ENCODE peak calls at places on chromosomes 1 and 21, in four cellular contexts. A is Peyer's patch, T is SJSA1, J is H1. C is an unnamed sample.

GRCh38 chr1:24926596-24927249 is 3.4 kb downstream of the RUNX3 start:
- DNase-seq in A (no peak), T (no peak), J (no peak), C (no peak)

GRCh38 chr21:35682874-35683549 is 377.3 kb downstream of the SETD4 start:
- DNase-seq in A (no peak), T (no peak), J (no peak), C (no peak)

GRCh38 chr1:169202836-169203235 is 96.3 kb downstream of the ATP1B1 start:
- DNase-seq in A (no peak), T (no peak), J (no peak), C (no peak)

GRCh38 chr1:147171399-147172167 is 687 bp downstream of the PRKAB2 start:
- DNase-seq in A (no peak), T (no peak), J (no peak), C (no peak)

GRCh38 chr1:13517193-13517812 is 3.5 kb upstream of the LRRC38 start:
- DNase-seq in A (no peak), T (no peak), J (peak), C (no peak)

GRCh38 chr1:206663832-206664652 is 20.7 kb upstream of the MAPKAPK2 start:
- DNase-seq in A (peak), T (peak), J (peak), C (peak)

GRCh38 chr1:90730247-90731022 is 13.3 kb upstream of the BARHL2 start:
- DNase-seq in A (no peak), T (no peak), J (peak), C (no peak)

GRCh38 chr1:235703516-235703915 is 53.9 kb upstream of the GNG4 start:
- DNase-seq in A (no peak), T (no peak), J (no peak), C (no peak)

GRCh38 chr1:193077991-193078390 is 18.6 kb downstream of the RO60 start:
- DNase-seq in A (no peak), T (no peak), J (no peak), C (no peak)

GRCh38 chr1:233520510-233521191 is 93.3 kb upstream of the KCNK1 start:
- DNase-seq in A (peak), T (no peak), J (no peak), C (no peak)

GRCh38 chr1:169491845-169492281 is 6.1 kb upstream of the SLC19A2 start:
- DNase-seq in A (no peak), T (no peak), J (no peak), C (no peak)

GRCh38 chr1:16146888-16147614 is 8.8 kb downstream of the EPHA2 start:
- DNase-seq in A (no peak), T (peak), J (no peak), C (no peak)

GRCh38 chr1:226535626-226536025 is 12.9 kb upstream of the STUM start:
- DNase-seq in A (no peak), T (no peak), J (no peak), C (no peak)

GRCh38 chr1:10536133-10536768 is 61.5 kb downstream of the PEX14 start:
- DNase-seq in A (no peak), T (no peak), J (no peak), C (no peak)

GRCh38 chr1:195663549-195664280 is 944.5 kb downstream of the KCNT2 start:
- DNase-seq in A (no peak), T (no peak), J (no peak), C (peak)

GRCh38 chr21:31220567-31220966 is 123.5 kb downstream of the TIAM1 start:
- DNase-seq in A (no peak), T (no peak), J (no peak), C (no peak)

GRCh38 chr1:229027622-229028182 is 243.2 kb upstream of the RAB4A start:
- DNase-seq in A (peak), T (no peak), J (no peak), C (no peak)

GRCh38 chr1:167927075-167927754 is 9.3 kb upstream of the DCAF6 start:
- DNase-seq in A (no peak), T (no peak), J (no peak), C (no peak)

GRCh38 chr1:39269791-39270342 is 65.4 kb downstream of the MACF1 start:
- DNase-seq in A (peak), T (no peak), J (no peak), C (peak)

GRCh38 chr1:50981741-50982140 is 11.7 kb downstream of the CDKN2C start:
- DNase-seq in A (no peak), T (no peak), J (no peak), C (no peak)

GRCh38 chr1:74502858-74503257 is 9.6 kb downstream of the LRRC53 start:
- DNase-seq in A (no peak), T (no peak), J (no peak), C (no peak)

GRCh38 chr1:236495359-236496120 is 28.2 kb upstream of the LGALS8 start:
- DNase-seq in A (no peak), T (no peak), J (no peak), C (no peak)

GRCh38 chr1:16017461-16018303 is at the start of gene HSPB7:
- DNase-seq in A (peak), T (no peak), J (no peak), C (no peak)

GRCh38 chr1:34749983-34750382 is 4.9 kb upstream of the GJB5 start:
- DNase-seq in A (no peak), T (no peak), J (no peak), C (no peak)

DNA sequence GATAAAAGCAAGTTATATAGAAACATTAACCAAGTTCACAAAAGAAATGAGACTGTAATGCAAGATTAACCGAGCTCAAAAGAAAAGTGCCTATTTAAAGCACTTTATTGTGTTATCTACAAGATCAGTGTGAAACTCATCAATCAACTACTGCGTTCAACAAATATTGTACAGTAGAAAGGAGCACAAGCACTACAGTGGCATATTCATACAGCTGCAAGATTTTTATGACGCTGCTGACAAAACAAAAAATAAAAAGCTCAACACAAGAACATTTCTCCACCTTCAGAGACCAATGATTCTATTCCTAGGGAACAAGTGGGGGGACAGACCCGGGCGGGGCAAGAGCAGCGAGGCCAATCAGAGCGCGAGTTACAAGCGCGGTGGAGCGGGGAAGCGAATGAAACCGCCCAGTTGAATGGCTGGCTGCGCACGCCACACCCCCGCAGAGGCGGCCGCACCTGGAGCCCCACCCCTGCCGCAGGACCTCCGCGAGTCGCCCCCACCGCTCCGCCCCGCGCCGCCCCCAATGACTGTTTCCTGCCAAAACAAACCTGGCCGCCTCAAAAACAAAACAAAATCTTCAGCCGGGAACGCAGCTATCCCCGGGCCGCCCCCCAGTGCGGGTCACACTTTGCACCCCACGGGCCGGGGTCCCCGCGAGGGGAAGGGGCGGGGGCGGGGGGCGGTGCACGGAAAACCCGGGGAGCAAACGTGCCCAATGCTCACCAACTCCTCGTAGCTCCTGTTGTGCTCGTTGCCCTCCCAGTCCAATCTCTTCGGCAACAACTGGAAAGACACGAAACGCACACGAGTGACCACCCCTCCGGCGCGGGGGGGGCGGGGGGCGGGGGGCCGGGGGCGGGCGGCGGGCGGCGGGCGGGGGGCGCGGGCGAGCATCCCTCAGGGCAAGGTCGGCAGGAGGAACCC is 1.1 kb downstream of the BRWD1 start:
- DNase-seq in A (peak), T (peak), J (peak), C (peak)
- H3K27ac ChIP-seq in A (peak), T (no peak), J (no peak), C (no peak)

GRCh38 chr1:26282694-26283019 is 2.8 kb downstream of the SH3BGRL3 start:
- DNase-seq in A (no peak), T (peak), J (no peak), C (no peak)

GRCh38 chr1:26281971-26282693 is 2.2 kb downstream of the SH3BGRL3 start:
- DNase-seq in A (no peak), T (peak), J (peak), C (peak)

GRCh38 chr1:26279598-26280332 is at the start of gene SH3BGRL3:
- DNase-seq in A (peak), T (peak), J (peak), C (peak)

GRCh38 chr1:26280333-26281042 is 602 bp downstream of the SH3BGRL3 start:
- DNase-seq in A (peak), T (peak), J (no peak), C (no peak)

DNA sequence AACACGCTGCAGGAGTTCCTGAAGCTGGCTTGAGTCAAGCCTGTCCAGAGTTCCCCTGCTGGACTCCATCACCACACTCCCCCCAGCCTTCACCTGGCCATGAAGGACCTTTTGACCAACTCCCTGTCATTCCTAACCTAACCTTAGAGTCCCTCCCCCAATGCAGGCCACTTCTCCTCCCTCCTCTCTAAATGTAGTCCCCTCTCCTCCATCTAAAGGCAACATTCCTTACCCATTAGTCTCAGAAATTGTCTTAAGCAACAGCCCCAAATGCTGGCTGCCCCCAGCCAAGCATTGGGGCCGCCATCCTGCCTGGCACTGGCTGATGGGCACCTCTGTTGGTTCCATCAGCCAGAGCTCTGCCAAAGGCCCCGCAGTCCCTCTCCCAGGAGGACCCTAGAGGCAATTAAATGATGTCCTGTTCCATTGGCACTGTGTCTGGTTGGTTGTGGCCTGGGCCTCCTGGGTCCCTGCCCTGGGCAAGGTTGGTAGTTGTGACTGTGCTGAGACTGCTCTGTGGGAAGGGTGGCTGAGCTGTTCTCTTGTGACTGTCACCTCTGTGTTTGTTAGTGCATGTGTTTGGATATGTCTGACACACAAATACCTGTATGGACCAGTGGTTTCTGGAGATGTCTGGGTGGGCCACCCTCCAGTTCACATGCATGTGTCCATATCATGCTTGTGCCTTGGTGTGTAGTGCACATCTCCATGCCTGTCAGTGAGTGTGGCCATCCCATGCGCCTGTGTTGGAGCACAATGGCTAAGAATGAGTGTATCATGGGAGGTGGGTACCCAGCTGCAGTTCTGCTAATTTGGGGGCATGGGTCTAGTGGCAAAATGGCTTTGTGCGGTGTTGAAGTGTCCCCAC is 1.4 kb downstream of the SH3BGRL3 start:
- DNase-seq in A (no peak), T (no peak), J (no peak), C (no peak)
- H3K27ac ChIP-seq in A (peak), T (no peak), J (peak), C (peak)

GRCh38 chr1:214581785-214582184 is 21.2 kb upstream of the CENPF start:
- DNase-seq in A (no peak), T (peak), J (no peak), C (peak)

GRCh38 chr1:214582289-214582891 is 20.6 kb upstream of the CENPF start:
- DNase-seq in A (no peak), T (no peak), J (no peak), C (no peak)

GRCh38 chr1:214584805-214585766 is 17.9 kb upstream of the CENPF start:
- DNase-seq in A (no peak), T (no peak), J (no peak), C (peak)

GRCh38 chr1:214583113-214583512 is 19.9 kb upstream of the CENPF start:
- DNase-seq in A (no peak), T (no peak), J (no peak), C (no peak)

GRCh38 chr1:214583824-214584554 is 19.0 kb upstream of the CENPF start:
- DNase-seq in A (no peak), T (no peak), J (no peak), C (no peak)
- H3K27ac ChIP-seq in A (no peak), T (no peak), J (no peak), C (no peak)

GRCh38 chr1:150576794-150577556 is 2.4 kb downstream of the MCL1 start:
- DNase-seq in A (peak), T (no peak), J (no peak), C (no peak)

GRCh38 chr1:150575518-150576366 is 3.7 kb downstream of the MCL1 start:
- DNase-seq in A (peak), T (no peak), J (no peak), C (no peak)

GRCh38 chr1:150574260-150575071 is 4.9 kb downstream of the MCL1 start:
- DNase-seq in A (peak), T (no peak), J (no peak), C (no peak)

GRCh38 chr1:150576367-150576711 is 3.1 kb downstream of the MCL1 start:
- DNase-seq in A (no peak), T (no peak), J (no peak), C (no peak)

DNA sequence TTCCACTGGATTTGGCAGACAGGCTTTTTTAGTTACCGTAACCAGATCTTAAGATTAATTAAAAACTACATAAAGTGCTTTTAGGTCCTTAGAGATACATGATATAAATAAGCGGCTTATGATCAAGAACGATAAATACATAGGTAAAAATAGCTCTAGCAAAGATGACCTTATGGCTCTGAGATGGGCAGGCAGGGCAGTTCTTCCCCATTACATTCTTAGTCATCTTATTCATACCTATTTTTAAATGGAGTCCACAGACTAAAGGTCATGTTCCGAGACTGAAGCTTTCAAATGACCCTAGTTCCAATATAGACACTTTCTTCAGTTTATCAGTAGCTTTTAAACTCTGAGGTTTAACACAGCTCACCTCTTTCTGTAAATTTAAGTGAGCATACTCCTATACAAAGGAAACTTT is 4.3 kb downstream of the MCL1 start:
- DNase-seq in A (peak), T (no peak), J (no peak), C (no peak)
- H3K27ac ChIP-seq in A (peak), T (no peak), J (no peak), C (no peak)

GRCh38 chr21:15212214-15212613 is 147.4 kb upstream of the NRIP1 start:
- DNase-seq in A (no peak), T (no peak), J (no peak), C (no peak)
- H3K27ac ChIP-seq in A (no peak), T (no peak), J (no peak), C (no peak)

GRCh38 chr1:207909687-207910086 is 1.2 kb downstream of the CD34 start:
- DNase-seq in A (no peak), T (no peak), J (no peak), C (no peak)
- H3K27ac ChIP-seq in A (peak), T (no peak), J (no peak), C (no peak)

DNA sequence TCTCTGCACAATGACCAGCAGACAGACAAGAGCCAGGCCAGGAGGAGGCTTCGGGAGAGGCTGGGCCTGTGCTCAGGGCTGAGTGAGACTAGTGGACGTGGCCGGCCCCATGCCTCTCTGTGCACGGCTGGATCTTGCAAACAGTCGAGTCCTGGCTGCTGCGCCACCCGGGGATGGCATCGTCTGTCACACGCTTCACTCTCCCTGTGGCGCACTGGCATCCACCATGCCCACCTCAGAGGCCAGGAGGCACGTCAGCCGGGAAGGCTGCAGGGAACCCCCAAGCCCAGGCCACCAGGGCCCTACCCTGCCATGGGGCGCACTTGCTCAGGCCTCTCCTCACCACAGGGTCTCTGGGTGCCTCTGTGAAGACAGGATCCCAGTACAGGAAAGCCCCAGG is 177.3 kb upstream of the ARHGEF16 start:
- DNase-seq in A (no peak), T (no peak), J (no peak), C (no peak)
- H3K27ac ChIP-seq in A (no peak), T (no peak), J (no peak), C (no peak)

GRCh38 chr1:31214316-31215082 is 25.2 kb downstream of the NKAIN1 start:
- DNase-seq in A (no peak), T (no peak), J (peak), C (no peak)
- H3K27ac ChIP-seq in A (no peak), T (no peak), J (no peak), C (no peak)

C was measured in AG04450.